ENCODE peak calls at places on chromosome 13, in nine cellular contexts. One of them, this sample, is unnamed.

GRCh38 chr13:28819046-28819747 is 942 bp upstream of the MTUS2 start:
- DNase-seq in IMR-90: peak
- DNase-seq in left ventricle myocardium inferior: no peak
- DNase-seq in Peyer's patch: no peak
- DNase-seq in stomach: no peak
- DNase-seq in tibial nerve: no peak
- DNase-seq in transverse colon: no peak
- DNase-seq in pancreas: no peak
- DNase-seq in breast epithelium: no peak
- DNase-seq in this sample: no peak

GRCh38 chr13:46797468-46798237 is 692 bp upstream of the ESD start:
- DNase-seq in left ventricle myocardium inferior: no peak
- DNase-seq in Peyer's patch: no peak
- DNase-seq in tibial nerve: no peak
- DNase-seq in IMR-90: peak
- DNase-seq in pancreas: no peak
- DNase-seq in stomach: no peak
- DNase-seq in breast epithelium: no peak
- DNase-seq in transverse colon: no peak
- DNase-seq in this sample: no peak

GRCh38 chr13:114090476-114090875 is 41.9 kb downstream of the RASA3 start:
- DNase-seq in pancreas: no peak
- DNase-seq in Peyer's patch: peak
- DNase-seq in breast epithelium: peak
- DNase-seq in tibial nerve: no peak
- DNase-seq in IMR-90: no peak
- DNase-seq in transverse colon: peak
- DNase-seq in left ventricle myocardium inferior: no peak
- DNase-seq in stomach: no peak
- DNase-seq in this sample: no peak

GRCh38 chr13:74329978-74330377 is 195.8 kb upstream of the KLF12 start:
- DNase-seq in left ventricle myocardium inferior: no peak
- DNase-seq in stomach: no peak
- DNase-seq in tibial nerve: no peak
- DNase-seq in transverse colon: no peak
- DNase-seq in Peyer's patch: no peak
- DNase-seq in IMR-90: no peak
- DNase-seq in pancreas: no peak
- DNase-seq in breast epithelium: no peak
- DNase-seq in this sample: no peak

GRCh38 chr13:24454100-24454499 is 58.5 kb downstream of the PARP4 start:
- DNase-seq in stomach: no peak
- DNase-seq in IMR-90: no peak
- DNase-seq in left ventricle myocardium inferior: no peak
- DNase-seq in Peyer's patch: no peak
- DNase-seq in pancreas: no peak
- DNase-seq in transverse colon: no peak
- DNase-seq in tibial nerve: no peak
- DNase-seq in breast epithelium: no peak
- DNase-seq in this sample: no peak

GRCh38 chr13:36870050-36870692 is 49.9 kb downstream of the SMAD9 start:
- DNase-seq in left ventricle myocardium inferior: no peak
- DNase-seq in tibial nerve: no peak
- DNase-seq in transverse colon: no peak
- DNase-seq in Peyer's patch: no peak
- DNase-seq in IMR-90: no peak
- DNase-seq in pancreas: no peak
- DNase-seq in breast epithelium: no peak
- DNase-seq in stomach: no peak
- DNase-seq in this sample: no peak

GRCh38 chr13:33405371-33405770 is 119.8 kb upstream of the STARD13 start:
- DNase-seq in transverse colon: no peak
- DNase-seq in stomach: no peak
- DNase-seq in Peyer's patch: no peak
- DNase-seq in left ventricle myocardium inferior: no peak
- DNase-seq in tibial nerve: no peak
- DNase-seq in breast epithelium: no peak
- DNase-seq in IMR-90: no peak
- DNase-seq in pancreas: no peak
- DNase-seq in this sample: no peak

GRCh38 chr13:29266261-29266660 is 329.2 kb downstream of the SLC7A1 start:
- DNase-seq in IMR-90: no peak
- DNase-seq in transverse colon: no peak
- DNase-seq in stomach: no peak
- DNase-seq in breast epithelium: no peak
- DNase-seq in left ventricle myocardium inferior: no peak
- DNase-seq in pancreas: no peak
- DNase-seq in tibial nerve: no peak
- DNase-seq in Peyer's patch: no peak
- DNase-seq in this sample: no peak

GRCh38 chr13:80276371-80277289 is 64.3 kb downstream of the SPRY2 start:
- DNase-seq in pancreas: no peak
- DNase-seq in stomach: no peak
- DNase-seq in transverse colon: no peak
- DNase-seq in IMR-90: peak
- DNase-seq in left ventricle myocardium inferior: no peak
- DNase-seq in tibial nerve: peak
- DNase-seq in breast epithelium: no peak
- DNase-seq in Peyer's patch: no peak
- DNase-seq in this sample: no peak

GRCh38 chr13:105144020-105144419 is 1391.4 kb downstream of the EFNB2 start:
- DNase-seq in left ventricle myocardium inferior: no peak
- DNase-seq in transverse colon: no peak
- DNase-seq in Peyer's patch: no peak
- DNase-seq in pancreas: no peak
- DNase-seq in breast epithelium: no peak
- DNase-seq in tibial nerve: no peak
- DNase-seq in IMR-90: no peak
- DNase-seq in stomach: no peak
- DNase-seq in this sample: no peak

GRCh38 chr13:23513460-23513859 is 56.8 kb upstream of the TNFRSF19 start:
- DNase-seq in breast epithelium: no peak
- DNase-seq in tibial nerve: no peak
- DNase-seq in left ventricle myocardium inferior: no peak
- DNase-seq in transverse colon: no peak
- DNase-seq in stomach: no peak
- DNase-seq in pancreas: no peak
- DNase-seq in Peyer's patch: no peak
- DNase-seq in IMR-90: no peak
- DNase-seq in this sample: no peak

GRCh38 chr13:94707400-94708021 is 4.8 kb downstream of the SOX21 start:
- DNase-seq in pancreas: no peak
- DNase-seq in Peyer's patch: no peak
- DNase-seq in transverse colon: no peak
- DNase-seq in tibial nerve: no peak
- DNase-seq in left ventricle myocardium inferior: no peak
- DNase-seq in IMR-90: no peak
- DNase-seq in stomach: no peak
- DNase-seq in breast epithelium: no peak
- DNase-seq in this sample: no peak

GRCh38 chr13:110887955-110888333 is 26.9 kb downstream of the ANKRD10 start:
- DNase-seq in tibial nerve: no peak
- DNase-seq in transverse colon: no peak
- DNase-seq in breast epithelium: no peak
- DNase-seq in Peyer's patch: no peak
- DNase-seq in stomach: no peak
- DNase-seq in left ventricle myocardium inferior: no peak
- DNase-seq in IMR-90: no peak
- DNase-seq in pancreas: no peak
- DNase-seq in this sample: no peak

GRCh38 chr13:41196620-41197019 is 2.3 kb upstream of the KBTBD7 start:
- DNase-seq in stomach: no peak
- DNase-seq in pancreas: no peak
- DNase-seq in breast epithelium: no peak
- DNase-seq in tibial nerve: no peak
- DNase-seq in transverse colon: no peak
- DNase-seq in Peyer's patch: no peak
- DNase-seq in left ventricle myocardium inferior: no peak
- DNase-seq in IMR-90: no peak
- DNase-seq in this sample: no peak

GRCh38 chr13:91172160-91172559 is 175.3 kb upstream of the MIR17HG start:
- DNase-seq in IMR-90: no peak
- DNase-seq in breast epithelium: no peak
- DNase-seq in Peyer's patch: no peak
- DNase-seq in tibial nerve: no peak
- DNase-seq in pancreas: no peak
- DNase-seq in left ventricle myocardium inferior: no peak
- DNase-seq in stomach: no peak
- DNase-seq in transverse colon: no peak
- DNase-seq in this sample: no peak

GRCh38 chr13:91169641-91170040 is 177.8 kb upstream of the MIR17HG start:
- DNase-seq in transverse colon: no peak
- DNase-seq in breast epithelium: no peak
- DNase-seq in stomach: no peak
- DNase-seq in Peyer's patch: no peak
- DNase-seq in left ventricle myocardium inferior: no peak
- DNase-seq in IMR-90: no peak
- DNase-seq in pancreas: no peak
- DNase-seq in tibial nerve: no peak
- DNase-seq in this sample: no peak

GRCh38 chr13:91174886-91175501 is 172.5 kb upstream of the MIR17HG start:
- DNase-seq in Peyer's patch: no peak
- DNase-seq in breast epithelium: no peak
- DNase-seq in IMR-90: no peak
- DNase-seq in tibial nerve: no peak
- DNase-seq in left ventricle myocardium inferior: no peak
- DNase-seq in stomach: no peak
- DNase-seq in transverse colon: no peak
- DNase-seq in pancreas: peak
- DNase-seq in this sample: no peak
- H3K4me3 ChIP-seq in Peyer's patch: peak
- H3K4me3 ChIP-seq in breast epithelium: peak
- H3K4me3 ChIP-seq in IMR-90: no peak
- H3K4me3 ChIP-seq in tibial nerve: peak
- H3K4me3 ChIP-seq in left ventricle myocardium inferior: peak
- H3K4me3 ChIP-seq in stomach: peak
- H3K4me3 ChIP-seq in transverse colon: no peak
- H3K4me3 ChIP-seq in pancreas: peak
- H3K4me3 ChIP-seq in this sample: no peak

DNA sequence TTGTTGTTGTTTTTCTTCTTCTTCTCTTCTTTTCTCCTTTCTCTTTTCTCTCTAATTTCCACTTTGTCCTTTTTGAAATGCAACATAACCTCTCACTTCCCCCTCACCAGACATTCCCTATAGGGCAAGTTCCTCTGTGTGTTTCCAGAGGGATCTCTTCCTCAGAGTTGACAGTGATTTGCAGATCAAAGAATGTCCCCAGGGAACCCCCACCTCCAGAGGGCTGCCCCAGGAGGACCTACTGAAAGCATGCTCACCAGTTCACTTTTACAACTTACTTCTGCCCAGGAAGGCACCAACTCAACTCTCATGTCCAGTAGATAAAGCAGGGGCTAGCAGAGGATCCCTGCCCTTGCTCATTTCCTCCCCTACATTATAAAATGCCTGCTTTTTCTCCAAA is 1648.0 kb downstream of the PCDH9 start:
- DNase-seq in left ventricle myocardium inferior: no peak
- DNase-seq in pancreas: no peak
- DNase-seq in breast epithelium: no peak
- DNase-seq in stomach: no peak
- DNase-seq in IMR-90: no peak
- DNase-seq in Peyer's patch: no peak
- DNase-seq in tibial nerve: no peak
- DNase-seq in transverse colon: no peak
- DNase-seq in this sample: no peak
- H3K27ac ChIP-seq in left ventricle myocardium inferior: no peak
- H3K27ac ChIP-seq in pancreas: no peak
- H3K27ac ChIP-seq in breast epithelium: no peak
- H3K27ac ChIP-seq in stomach: no peak
- H3K27ac ChIP-seq in IMR-90: no peak
- H3K27ac ChIP-seq in Peyer's patch: no peak
- H3K27ac ChIP-seq in tibial nerve: no peak
- H3K27ac ChIP-seq in transverse colon: no peak
- H3K27ac ChIP-seq in this sample: no peak

DNA sequence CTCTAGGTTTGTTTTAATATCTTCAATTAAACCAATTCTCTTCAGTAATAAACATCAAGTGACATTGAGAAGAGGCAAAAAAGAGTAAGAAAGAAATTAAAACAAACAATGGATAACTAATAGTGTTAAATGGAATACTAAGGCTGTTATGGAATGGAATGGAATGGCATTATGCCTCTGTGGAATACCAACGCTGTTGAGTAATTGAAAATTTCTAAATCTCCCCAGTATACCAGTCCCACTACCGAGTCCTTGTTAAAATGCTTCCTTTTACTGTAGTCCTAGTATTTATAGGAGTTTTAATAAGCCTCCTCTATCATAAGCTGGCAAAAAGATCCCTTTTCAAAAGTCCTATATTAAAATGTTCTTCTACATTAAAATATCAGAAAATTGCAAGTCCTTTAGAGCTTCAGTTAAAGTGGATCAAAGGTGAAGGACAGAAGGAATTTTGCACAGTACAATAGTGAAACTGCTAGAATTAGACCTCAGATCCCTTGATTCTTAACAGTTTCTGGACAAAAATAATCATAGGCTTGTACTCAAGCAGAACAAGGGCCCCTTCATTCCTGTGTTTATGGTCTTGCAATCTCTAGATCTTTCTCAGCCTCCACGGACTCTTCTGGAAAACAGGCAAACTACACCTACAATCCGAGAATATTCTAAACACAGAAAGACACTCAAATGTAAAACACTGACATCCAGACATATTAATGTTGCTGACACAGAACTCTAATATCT is 128.2 kb downstream of the PCDH9 start:
- DNase-seq in tibial nerve: no peak
- DNase-seq in left ventricle myocardium inferior: no peak
- DNase-seq in transverse colon: no peak
- DNase-seq in breast epithelium: no peak
- DNase-seq in IMR-90: peak
- DNase-seq in Peyer's patch: no peak
- DNase-seq in stomach: no peak
- DNase-seq in pancreas: no peak
- DNase-seq in this sample: no peak
- H3K4me3 ChIP-seq in tibial nerve: no peak
- H3K4me3 ChIP-seq in left ventricle myocardium inferior: peak
- H3K4me3 ChIP-seq in transverse colon: no peak
- H3K4me3 ChIP-seq in breast epithelium: no peak
- H3K4me3 ChIP-seq in IMR-90: no peak
- H3K4me3 ChIP-seq in Peyer's patch: no peak
- H3K4me3 ChIP-seq in stomach: no peak
- H3K4me3 ChIP-seq in pancreas: no peak
- H3K4me3 ChIP-seq in this sample: no peak

DNA sequence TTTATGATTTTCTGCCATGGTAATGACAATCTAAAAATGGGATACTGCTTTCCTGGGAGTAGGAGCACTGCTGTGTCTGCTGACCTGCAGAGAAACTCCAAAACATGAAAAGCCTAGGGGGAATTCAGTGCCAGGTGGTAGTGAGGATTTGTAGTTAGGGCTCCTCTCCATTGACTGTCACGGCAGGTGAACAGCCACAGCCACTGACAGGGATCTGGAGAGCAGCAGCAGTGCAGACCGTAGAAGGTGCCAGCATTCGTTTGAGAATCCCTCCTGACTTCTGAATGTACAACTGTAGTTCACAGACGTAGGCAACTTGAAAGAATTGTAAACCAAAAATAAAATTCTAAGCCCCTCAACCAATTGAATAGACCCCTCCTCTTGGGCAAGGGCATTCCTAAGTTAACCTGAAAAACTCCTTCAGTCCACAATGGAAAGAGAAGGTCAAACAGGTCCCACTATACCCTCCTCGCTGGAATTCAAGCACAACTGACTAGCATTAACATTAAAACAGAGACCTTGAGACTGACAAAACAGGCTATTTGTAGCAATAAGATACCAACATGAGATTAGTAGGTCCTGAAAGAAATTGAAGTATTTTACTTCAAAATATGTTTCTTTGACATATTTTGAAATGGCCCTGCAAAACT is 1328.8 kb downstream of the OLFM4 start:
- DNase-seq in transverse colon: no peak
- DNase-seq in stomach: no peak
- DNase-seq in tibial nerve: no peak
- DNase-seq in pancreas: no peak
- DNase-seq in breast epithelium: no peak
- DNase-seq in IMR-90: no peak
- DNase-seq in Peyer's patch: no peak
- DNase-seq in left ventricle myocardium inferior: no peak
- DNase-seq in this sample: no peak
- H3K27ac ChIP-seq in transverse colon: no peak
- H3K27ac ChIP-seq in stomach: no peak
- H3K27ac ChIP-seq in tibial nerve: no peak
- H3K27ac ChIP-seq in pancreas: peak
- H3K27ac ChIP-seq in breast epithelium: no peak
- H3K27ac ChIP-seq in IMR-90: no peak
- H3K27ac ChIP-seq in Peyer's patch: no peak
- H3K27ac ChIP-seq in left ventricle myocardium inferior: no peak
- H3K27ac ChIP-seq in this sample: no peak

This sample was measured in adrenal gland.